ENCODE peak calls at places on chromosomes 4 and X, in seven cellular contexts. S, B, E, T, G, P and I are unnamed samples. For H3K9me3, the result is how much of the 10 kb centered on the place peaks cover.

GRCh38 chrX:130260316-130260715 is 8.4 kb downstream of the ZNF280C start:
- DNase-seq in S (no peak), P (peak), G (no peak), E (no peak), B (peak), T (no peak), I (no peak)

GRCh38 chr4:182190306-182190705 is 52.9 kb upstream of the TENM3 start:
- DNase-seq in G (no peak), S (no peak), T (no peak), B (no peak), P (no peak), E (no peak), I (no peak)

GRCh38 chrX:19798423-19798822 is 89.0 kb downstream of the SH3KBP1 start:
- DNase-seq in B (no peak), E (no peak), T (no peak), G (no peak), S (no peak), P (no peak), I (no peak)

GRCh38 chr4:28973591-28974350 is 1746.4 kb upstream of the PCDH7 start:
- DNase-seq in G (no peak), E (no peak), T (no peak), P (no peak), S (no peak), B (no peak), I (no peak)

GRCh38 chr4:133969202-133969873 is 232.3 kb downstream of the PABPC4L start:
- DNase-seq in G (no peak), B (no peak), T (no peak), S (no peak), E (no peak), P (no peak), I (no peak)

GRCh38 chr4:168531305-168531704 is 34.5 kb downstream of the PALLD start:
- DNase-seq in S (no peak), G (no peak), E (no peak), P (no peak), T (no peak), B (peak), I (no peak)

GRCh38 chrX:63920875-63921274 is 135.9 kb upstream of the ARHGEF9 start:
- DNase-seq in B (no peak), G (no peak), E (no peak), P (no peak), T (no peak), S (no peak), I (no peak)

GRCh38 chrX:101257448-101258259 is 33.5 kb downstream of the TAF7L start:
- DNase-seq in G (no peak), P (no peak), B (no peak), T (peak), E (no peak), S (no peak), I (no peak)

GRCh38 chr4:145012841-145013240 is 85.2 kb downstream of the ANAPC10 start:
- DNase-seq in P (no peak), T (peak), E (no peak), B (no peak), S (no peak), G (no peak), I (no peak)

GRCh38 chr4:180057198-180057821 is 2185.9 kb upstream of the TENM3 start:
- DNase-seq in G (no peak), P (no peak), T (no peak), E (no peak), S (no peak), B (no peak), I (no peak)

GRCh38 chrX:153946910-153947769 is 2.7 kb upstream of the RENBP start:
- DNase-seq in B (peak), G (peak), E (no peak), S (peak), T (peak), P (peak), I (peak)

GRCh38 chr4:150960079-150960478 is 55.0 kb downstream of the LRBA start:
- DNase-seq in T (peak), G (no peak), E (no peak), B (no peak), P (peak), S (no peak), I (no peak)
- H3K9me3 ChIP-seq in T (under half), G (under half), E (under half), B (under half), P (under half), S (under half), I (under half)

GRCh38 chr4:43564107-43564506 is 671.6 kb downstream of the GRXCR1 start:
- DNase-seq in E (no peak), P (no peak), S (no peak), G (no peak), T (no peak), B (no peak), I (no peak)

GRCh38 chr4:43564601-43565000 is 672.1 kb downstream of the GRXCR1 start:
- DNase-seq in E (no peak), S (no peak), T (no peak), B (no peak), P (no peak), G (no peak), I (no peak)

GRCh38 chr4:43567644-43568043 is 675.1 kb downstream of the GRXCR1 start:
- DNase-seq in E (no peak), P (no peak), B (no peak), S (no peak), T (no peak), G (no peak), I (no peak)
- TF ChIP-seq POLR2AphosphoS5 in E (no peak), P (no peak), B (no peak), S (no peak), T (no peak), G (no peak), I (no peak)

GRCh38 chrX:3712870-3713224 is 602 bp downstream of the PRKX start:
- DNase-seq in E (no peak), G (peak), S (no peak), B (no peak), T (no peak), P (peak), I (peak)
- H3K27ac ChIP-seq in E (peak), G (peak), S (peak), B (peak), T (no peak), P (peak), I (peak)

DNA sequence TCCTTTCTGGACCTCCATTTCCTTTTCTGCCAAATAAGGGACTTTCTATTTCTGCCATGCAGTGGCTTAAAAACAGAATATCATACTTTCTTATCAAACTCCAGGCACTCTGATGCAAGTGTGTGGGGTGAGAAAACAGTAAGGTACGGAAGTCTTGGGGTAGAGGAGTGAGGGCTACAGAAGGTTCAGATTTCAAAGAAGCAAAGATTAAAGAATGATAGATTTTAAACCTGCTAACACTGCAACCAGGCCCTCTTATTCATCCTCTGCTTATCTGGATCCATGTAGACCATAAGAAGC is 48.2 kb upstream of the GPR174 start:
- DNase-seq in E (no peak), T (no peak), S (no peak), B (no peak), G (no peak), P (no peak), I (no peak)
- H3K9me3 ChIP-seq in E (under half), T (under half), S (under half), B (under half), G (under half), P (under half), I (under half)

DNA sequence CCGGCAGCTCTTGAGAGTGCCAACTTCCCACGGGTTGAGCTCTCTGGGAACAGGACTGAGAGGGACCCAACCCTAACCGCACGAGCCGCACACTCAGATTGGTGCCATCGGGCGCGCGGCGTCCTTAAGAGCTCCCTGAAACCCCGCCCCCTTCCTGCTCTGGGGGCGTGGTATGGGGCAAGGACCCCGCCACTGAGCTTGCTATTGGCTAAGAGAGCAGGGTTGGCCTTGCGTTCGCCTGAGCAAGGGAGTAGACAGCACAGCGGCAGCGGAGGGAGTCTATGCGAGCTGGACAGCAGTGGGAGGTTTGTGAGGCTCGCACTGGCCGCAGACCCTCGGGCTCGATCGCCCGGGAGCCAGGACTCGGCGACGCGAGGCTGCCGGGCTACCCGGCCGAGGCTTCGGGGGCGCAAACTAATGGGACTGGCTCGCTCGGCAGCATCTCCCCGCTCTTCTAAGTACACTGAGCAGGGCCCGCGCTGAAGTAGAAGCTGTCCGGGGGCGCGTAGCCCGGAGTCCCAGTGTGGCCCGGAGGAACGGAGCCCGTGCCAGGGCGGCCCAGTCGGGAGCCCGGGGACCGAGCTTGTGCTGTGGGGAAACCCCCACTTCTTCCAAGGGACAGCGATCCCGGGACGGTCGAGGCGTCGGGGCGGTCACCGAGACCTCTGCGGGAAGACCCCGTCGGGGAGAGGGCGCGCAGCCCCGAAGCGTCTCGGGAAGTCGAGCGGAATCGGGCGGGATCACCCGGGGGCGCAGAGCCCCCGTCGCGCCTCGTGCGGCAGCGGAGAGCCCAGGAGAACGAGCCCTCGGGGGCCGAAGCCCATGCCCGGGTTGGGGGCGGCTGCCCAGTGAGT is at the start of gene EFNB1:
- DNase-seq in E (peak), P (peak), G (peak), B (peak), T (peak), S (peak), I (peak)
- TF ChIP-seq POLR2AphosphoS5 in E (peak), P (no peak), G (peak), B (peak), T (peak), S (peak), I (peak)